ENCODE peak calls at places on chromosome 16, in six cellular contexts. U is fibroblast of gingiva; W is substantia nigra; V is T47D; B is Jurkat, Clone E6-1; M is B cell. Y is an unnamed sample.

GRCh38 chr16:23236983-23237382 is 54.4 kb downstream of the SCNN1G start:
- DNase-seq in B (no peak), U (no peak), M (no peak), V (no peak), W (no peak), Y (no peak)

GRCh38 chr16:10558746-10559641 is 21.4 kb downstream of the EMP2 start:
- DNase-seq in V (peak), W (peak), B (no peak), U (peak), M (no peak), Y (peak)

GRCh38 chr16:78628526-78628925 is 529.1 kb downstream of the WWOX start:
- DNase-seq in U (no peak), B (no peak), M (no peak), W (no peak), V (no peak), Y (no peak)

GRCh38 chr16:70018254-70018653 is 67.1 kb downstream of the CLEC18A start:
- DNase-seq in M (peak), W (no peak), V (peak), B (peak), U (peak), Y (peak)

GRCh38 chr16:22372882-22373661 is 1.3 kb downstream of the CDR2 start:
- DNase-seq in U (no peak), W (no peak), V (no peak), B (no peak), M (no peak), Y (no peak)

GRCh38 chr16:48054881-48055601 is 100.8 kb downstream of the ABCC12 start:
- DNase-seq in M (peak), U (peak), V (peak), B (peak), W (no peak), Y (peak)

GRCh38 chr16:69131749-69132423 is 502 bp downstream of the CHTF8 start:
- DNase-seq in B (peak), W (peak), U (peak), V (peak), M (peak), Y (peak)

GRCh38 chr16:70695351-70696070 is 9.7 kb upstream of the MTSS2 start:
- DNase-seq in B (peak), M (no peak), U (no peak), V (no peak), W (no peak), Y (no peak)